ENCODE peak calls at places on chromosomes 2 and 18, in eight cellular contexts. J is spleen, N is breast epithelium, B is heart left ventricle, U is ovary, L is right lobe of liver, Y is adrenal gland, T is IMR-90. A is an unnamed sample.
A peak's percentile ranks its signal among the peaks of the same experiment; 100 is the strongest.

GRCh38 chr18:76374330-76375281 is 120.4 kb downstream of the ZNF516 start:
- DNase-seq in J (no peak), N (no peak), B (no peak), U (no peak), L (no peak), Y (no peak), T (no peak), A (no peak)

GRCh38 chr18:14086459-14087231 is 45.6 kb downstream of the ZNF519 start:
- DNase-seq in J (no peak), N (no peak), B (no peak), U (no peak), L (no peak), Y (no peak), T (peak; percentile 37), A (no peak)

GRCh38 chr18:30150466-30151019 is 892.0 kb downstream of the DSC3 start:
- DNase-seq in J (no peak), N (no peak), B (no peak), U (no peak), L (no peak), Y (no peak), T (no peak), A (no peak)

GRCh38 chr2:190352668-190353536 is 9.5 kb downstream of the INPP1 start:
- DNase-seq in J (no peak), N (no peak), B (no peak), U (no peak), L (peak; percentile 66), Y (no peak), T (no peak), A (no peak)

GRCh38 chr2:207289295-207290018 is 123.7 kb upstream of the KLF7 start:
- DNase-seq in J (no peak), N (no peak), B (no peak), U (no peak), L (no peak), Y (no peak), T (no peak), A (no peak)

GRCh38 chr2:226124548-226125011 is 675.0 kb downstream of the IRS1 start:
- DNase-seq in J (no peak), N (no peak), B (no peak), U (no peak), L (no peak), Y (no peak), T (peak; percentile 23), A (no peak)

GRCh38 chr18:62018034-62018760 is 125.4 kb upstream of the RNF152 start:
- DNase-seq in J (no peak), N (no peak), B (peak; percentile 69), U (peak; percentile 79), L (no peak), Y (no peak), T (peak; percentile 95), A (no peak)

GRCh38 chr18:6741290-6741689 is 11.8 kb downstream of the ARHGAP28 start:
- DNase-seq in J (no peak), N (no peak), B (no peak), U (peak; percentile 59), L (no peak), Y (peak; percentile 50), T (peak; percentile 100), A (no peak)

GRCh38 chr2:62313433-62314227 is 117.7 kb downstream of the B3GNT2 start:
- DNase-seq in J (peak; percentile 83), N (no peak), B (no peak), U (no peak), L (no peak), Y (no peak), T (no peak), A (peak; percentile 65)

GRCh38 chr18:48940854-48941531 is 9.8 kb downstream of the SMAD7 start:
- DNase-seq in J (peak; percentile 90), N (no peak), B (no peak), U (no peak), L (no peak), Y (no peak), T (peak; percentile 45), A (peak; percentile 90)

GRCh38 chr2:20647211-20647610 is 3.7 kb downstream of the HS1BP3 start:
- DNase-seq in J (peak; percentile 57), N (no peak), B (peak; percentile 33), U (no peak), L (no peak), Y (no peak), T (no peak), A (no peak)

GRCh38 chr2:88859461-88859860 is 168.0 kb downstream of the RPIA start:
- DNase-seq in J (no peak), N (no peak), B (no peak), U (no peak), L (no peak), Y (no peak), T (no peak), A (no peak)
- H3K4me1 ChIP-seq in J (peaks cover 20% of the 10 kb centered on the region), N (no peaks in the 10 kb centered on the region), B (peaks cover 10% of the 10 kb centered on the region), U (peaks cover 2% of the 10 kb centered on the region), L (no peaks in the 10 kb centered on the region), Y (no peaks in the 10 kb centered on the region), T (no peaks in the 10 kb centered on the region), A (peaks cover 3% of the 10 kb centered on the region)

DNA sequence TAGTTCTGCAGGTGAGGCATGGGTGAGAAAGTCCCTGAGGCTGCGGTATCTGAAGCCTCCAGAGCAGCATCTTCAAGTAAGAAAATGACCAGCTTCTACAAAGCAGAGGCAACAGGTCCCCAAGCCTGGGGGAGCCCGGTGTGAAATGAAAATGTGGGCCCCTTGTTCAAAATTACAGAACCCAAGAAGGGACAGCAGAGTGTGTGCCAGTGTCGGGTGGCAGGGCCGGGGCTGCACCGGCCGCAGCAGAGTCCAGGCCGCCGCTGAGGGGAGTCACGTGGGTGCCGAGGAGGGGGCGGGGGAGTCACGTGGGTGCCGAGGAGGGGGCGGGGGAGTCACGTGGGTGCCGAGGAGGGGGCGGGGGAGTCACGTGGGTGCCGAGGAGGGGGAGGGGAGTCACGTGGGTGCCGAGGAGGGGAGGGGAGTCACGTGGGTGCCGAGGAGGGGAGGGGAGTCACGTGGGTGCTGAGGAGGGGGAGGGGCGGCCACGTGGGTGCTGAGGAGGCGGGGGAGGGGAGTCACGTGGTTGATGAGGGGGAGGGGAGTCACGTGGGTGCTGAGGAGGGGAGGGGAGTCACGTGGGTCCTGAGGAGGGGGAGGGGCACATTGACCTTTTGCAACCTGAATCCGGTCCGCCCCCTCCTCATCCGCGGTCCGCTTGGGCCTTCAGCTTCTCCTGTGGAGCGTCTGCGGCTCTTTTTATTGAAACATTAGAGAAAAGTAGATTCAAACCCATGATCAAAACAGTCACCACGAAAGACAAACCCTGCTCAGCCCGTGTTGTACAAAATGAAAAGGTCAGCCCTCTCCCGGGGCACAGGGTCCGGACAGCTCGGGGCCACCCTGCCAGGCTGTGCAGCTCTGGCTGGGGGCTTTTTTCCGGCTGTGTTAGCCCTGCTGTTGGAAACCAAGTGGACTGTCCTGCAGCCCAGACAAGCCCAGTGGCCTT is 10.4 kb downstream of the COLEC11 start:
- DNase-seq in J (peak; percentile 81), N (no peak), B (no peak), U (peak; percentile 77), L (no peak), Y (peak; percentile 81), T (no peak), A (peak; percentile 26)
- TF ChIP-seq POLR2A in J (no peak), N (no peak), B (no peak), U (no peak), L (no peak), Y (no peak), T (no peak), A (no peak)

DNA sequence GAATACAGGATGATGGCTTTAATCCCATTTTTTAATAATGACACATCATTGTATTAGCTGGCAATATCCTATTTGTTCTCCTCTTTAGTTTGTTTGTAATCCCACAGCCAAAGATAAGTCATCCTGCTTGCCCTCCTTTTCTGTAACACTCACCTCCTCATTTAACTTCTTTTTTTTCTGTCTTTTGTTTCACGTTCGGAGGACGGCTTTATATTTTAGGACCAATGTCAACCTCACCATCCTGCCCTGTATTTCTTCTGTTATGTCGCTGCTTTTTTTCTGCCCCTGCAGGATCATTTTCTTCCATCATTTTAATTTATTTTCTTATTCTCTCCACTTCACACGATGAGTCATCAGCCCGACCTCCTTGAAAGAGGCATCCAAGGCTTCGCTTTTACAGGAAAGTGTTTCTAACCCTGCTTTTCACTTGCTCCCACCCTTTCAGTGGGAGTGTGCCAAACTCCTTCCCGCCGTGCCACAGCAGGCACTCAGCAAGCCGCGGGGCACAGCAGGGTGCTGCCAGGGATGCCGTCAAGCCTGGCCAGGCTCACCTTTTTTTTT is 11.4 kb downstream of the RAB31 start:
- DNase-seq in J (no peak), N (peak; percentile 67), B (no peak), U (peak; percentile 54), L (no peak), Y (peak; percentile 52), T (peak; percentile 85), A (no peak)
- H3K4me3 ChIP-seq in J (no peak overlapping the region), N (peak overlapping the region; percentile 34), B (no peak overlapping the region), U (no peak overlapping the region), L (no peak overlapping the region), Y (no peak overlapping the region), T (peak overlapping the region; percentile 35), A (no peak overlapping the region)

DNA sequence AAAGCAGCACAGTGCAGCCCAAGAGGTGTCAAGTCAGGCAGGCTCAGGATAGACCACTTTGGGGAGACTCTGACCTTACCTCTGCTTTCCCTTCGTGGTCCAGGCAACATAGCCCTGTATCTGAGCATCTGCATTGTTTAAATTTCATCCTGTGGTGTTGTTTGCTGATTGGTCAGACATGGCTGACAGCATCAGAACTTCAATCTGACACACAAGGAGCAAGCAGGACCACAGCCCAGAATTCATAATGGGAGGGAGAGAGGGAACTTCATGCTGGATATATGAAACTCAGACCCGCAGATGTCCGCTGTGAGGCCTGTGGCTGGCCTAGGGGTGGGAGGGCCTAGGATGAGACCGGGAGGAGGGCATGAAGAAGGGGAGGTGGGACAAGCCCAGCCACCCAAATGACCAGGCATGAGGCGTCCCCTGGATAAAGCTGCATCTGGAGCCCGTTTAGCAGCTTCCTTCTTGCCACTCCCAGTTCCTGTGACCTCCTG is 285.6 kb downstream of the TCF4 start:
- DNase-seq in J (no peak), N (no peak), B (peak; percentile 46), U (no peak), L (no peak), Y (no peak), T (peak; percentile 17), A (no peak)
- H3K4me1 ChIP-seq in J (peaks cover 36% of the 10 kb centered on the region), N (no peaks in the 10 kb centered on the region), B (peaks cover 89% of the 10 kb centered on the region), U (peaks cover 6% of the 10 kb centered on the region), L (no peaks in the 10 kb centered on the region), Y (no peaks in the 10 kb centered on the region), T (peaks cover 12% of the 10 kb centered on the region), A (no peaks in the 10 kb centered on the region)

GRCh38 chr2:179264238-179265081 is at the start of gene SESTD1:
- DNase-seq in J (peak; percentile 94), N (peak; percentile 73), B (peak; percentile 86), U (peak; percentile 81), L (peak; percentile 82), Y (peak; percentile 76), T (peak; percentile 7), A (peak; percentile 85)
- TF ChIP-seq POLR2A in J (no peak), N (no peak), B (no peak), U (peak; percentile 47), L (peak; percentile 72), Y (no peak), T (no peak), A (peak; percentile 17)

DNA sequence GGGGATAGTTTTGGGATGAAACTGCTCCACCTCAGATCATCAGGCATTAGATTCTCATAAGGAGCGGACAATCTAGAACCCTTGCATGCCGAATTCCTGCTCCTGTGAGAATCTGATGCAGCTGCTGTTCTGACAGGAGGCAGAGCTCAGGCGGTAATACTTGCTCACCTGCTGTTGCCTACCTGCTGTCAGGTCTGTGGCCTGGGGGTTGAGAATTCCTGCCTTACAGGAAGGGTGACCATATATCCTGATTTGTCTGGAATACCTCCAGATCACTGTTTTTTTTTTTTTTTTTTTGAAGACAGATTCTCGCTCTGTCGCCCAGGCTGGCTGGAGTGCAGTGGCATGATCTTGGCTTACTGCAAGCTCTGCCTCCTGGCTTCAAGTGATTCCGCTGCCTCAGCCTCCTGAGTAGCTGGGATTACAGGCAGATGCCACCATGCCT is 21.7 kb downstream of the ACSL3 start:
- DNase-seq in J (no peak), N (no peak), B (no peak), U (no peak), L (no peak), Y (no peak), T (no peak), A (no peak)
- H3K4me3 ChIP-seq in J (no peak overlapping the region), N (no peak overlapping the region), B (no peak overlapping the region), U (no peak overlapping the region), L (no peak overlapping the region), Y (no peak overlapping the region), T (no peak overlapping the region), A (no peak overlapping the region)